ENCODE peak calls at places on chromosome 1, in seven cellular contexts. P is stimulated activated CD8-positive, alpha-beta memory T cell treated with anti-CD3 and anti-CD28 coated beads, Interleukin-7, amount 100 ng/mL, for 1 hour; S is Right ventricle myocardium superior; Q is HS-5; Z is SHP77; B is stimulated activated CD4-positive, alpha-beta T cell treated with anti-CD3 and anti-CD28 coated beads, Interleukin-1b, Interleukin-23, amount 100 ng/mL, for 24 hours; I is neuronal stem cell. T is an unnamed sample.

GRCh38 chr1:91693542-91693941 is 192.4 kb downstream of the TGFBR3 start:
- DNase-seq in P (no peak), B (no peak), Z (no peak), S (peak), Q (peak), I (no peak), T (no peak)

GRCh38 chr1:32764826-32765545 is 52.2 kb downstream of the YARS1 start:
- DNase-seq in S (no peak), B (no peak), Z (no peak), P (no peak), Q (no peak), I (no peak), T (no peak)

GRCh38 chr1:198088360-198089071 is 68.3 kb upstream of the NEK7 start:
- DNase-seq in Z (no peak), S (no peak), Q (peak), P (no peak), I (peak), B (no peak), T (no peak)

GRCh38 chr1:220890582-220890981 is 11.3 kb downstream of the HLX start:
- DNase-seq in B (no peak), S (no peak), I (no peak), P (no peak), Q (no peak), Z (no peak), T (no peak)

GRCh38 chr1:246108278-246108925 is 398.7 kb downstream of the SMYD3 start:
- DNase-seq in I (no peak), P (no peak), Q (no peak), Z (no peak), S (no peak), B (no peak), T (no peak)

GRCh38 chr1:229285424-229285823 is 14.5 kb downstream of the RAB4A start:
- DNase-seq in Z (no peak), B (no peak), S (no peak), P (no peak), I (no peak), Q (no peak), T (no peak)

GRCh38 chr1:19815801-19816736 is 986 bp upstream of the RNF186 start:
- DNase-seq in P (no peak), Z (peak), I (no peak), Q (no peak), S (no peak), B (no peak), T (no peak)

GRCh38 chr1:64323882-64324281 is 120.5 kb downstream of the UBE2U start:
- DNase-seq in I (no peak), Q (no peak), P (no peak), Z (no peak), B (no peak), S (no peak), T (no peak)

GRCh38 chr1:212557739-212558664 is 50.6 kb upstream of the ATF3 start:
- DNase-seq in Z (no peak), I (peak), B (no peak), Q (no peak), S (peak), P (no peak), T (no peak)

T was measured in non-pigmented ciliary epithelial cell.